ENCODE peak calls at places on chromosomes 5 and 9, in six cellular contexts. I, Q, O, B, T and C are unnamed samples.

GRCh38 chr9:34386656-34387055 is 10.0 kb upstream of the MYORG start:
- DNase-seq in I (no peak), Q (no peak), O (no peak), B (peak), T (no peak), C (no peak)

GRCh38 chr9:2722715-2723114 is 5.4 kb downstream of the KCNV2 start:
- DNase-seq in I (no peak), Q (no peak), O (no peak), B (no peak), T (no peak), C (no peak)

GRCh38 chr5:108356286-108356685 is 25.6 kb downstream of the FBXL17 start:
- DNase-seq in I (no peak), Q (no peak), O (no peak), B (no peak), T (no peak), C (no peak)

GRCh38 chr9:72443855-72444254 is 77.6 kb upstream of the TMC1 start:
- DNase-seq in I (no peak), Q (no peak), O (no peak), B (no peak), T (no peak), C (peak)

GRCh38 chr5:102762095-102762534 is 7.0 kb downstream of the PAM start:
- DNase-seq in I (no peak), Q (no peak), O (no peak), B (no peak), T (peak), C (no peak)

GRCh38 chr9:33350310-33350709 is 52.1 kb downstream of the AQP7 start:
- DNase-seq in I (no peak), Q (no peak), O (no peak), B (no peak), T (peak), C (no peak)

GRCh38 chr9:14258156-14258555 is 55.8 kb downstream of the NFIB start:
- DNase-seq in I (no peak), Q (no peak), O (no peak), B (no peak), T (no peak), C (no peak)

GRCh38 chr9:127926961-127927456 is 3.6 kb downstream of the PIP5KL1 start:
- DNase-seq in I (no peak), Q (no peak), O (no peak), B (no peak), T (no peak), C (peak)

GRCh38 chr5:150627731-150628545 is 12.5 kb upstream of the SYNPO start:
- DNase-seq in I (no peak), Q (no peak), O (no peak), B (no peak), T (no peak), C (no peak)

GRCh38 chr9:98998441-98999151 is 54.9 kb downstream of the COL15A1 start:
- DNase-seq in I (peak), Q (peak), O (peak), B (peak), T (peak), C (peak)

GRCh38 chr5:14029185-14029584 is 84.7 kb upstream of the DNAH5 start:
- DNase-seq in I (no peak), Q (no peak), O (no peak), B (no peak), T (no peak), C (no peak)

GRCh38 chr9:214488-215448 is at the start of gene DOCK8:
- DNase-seq in I (peak), Q (peak), O (peak), B (peak), T (peak), C (peak)

GRCh38 chr9:93097496-93098205 is 1.6 kb downstream of the CARD19 start:
- DNase-seq in I (no peak), Q (no peak), O (peak), B (peak), T (peak), C (no peak)

GRCh38 chr5:135832941-135833340 is 1.5 kb upstream of the SLC25A48 start:
- DNase-seq in I (no peak), Q (no peak), O (no peak), B (peak), T (no peak), C (no peak)

GRCh38 chr9:21381752-21382339 is 3.4 kb downstream of the IFNA2 start:
- DNase-seq in I (no peak), Q (no peak), O (no peak), B (no peak), T (no peak), C (no peak)

GRCh38 chr5:67094476-67095300 is 101.9 kb downstream of the CD180 start:
- DNase-seq in I (no peak), Q (no peak), O (no peak), B (no peak), T (peak), C (no peak)

GRCh38 chr5:141512390-141513020 is 23.6 kb downstream of the PCDHGC5 start:
- DNase-seq in I (peak), Q (peak), O (peak), B (peak), T (peak), C (peak)

GRCh38 chr9:90502134-90502533 is 140.5 kb downstream of the DIRAS2 start:
- DNase-seq in I (no peak), Q (no peak), O (no peak), B (no peak), T (no peak), C (no peak)

GRCh38 chr9:14618851-14619250 is 74.4 kb downstream of the ZDHHC21 start:
- DNase-seq in I (no peak), Q (no peak), O (no peak), B (no peak), T (no peak), C (no peak)

GRCh38 chr9:69421908-69422801 is 97.1 kb downstream of the ENTREP1 start:
- DNase-seq in I (peak), Q (peak), O (peak), B (peak), T (peak), C (peak)

GRCh38 chr9:134171316-134172197 is 7.2 kb upstream of the RNU6ATAC start:
- DNase-seq in I (no peak), Q (no peak), O (peak), B (no peak), T (no peak), C (no peak)
- TF ChIP-seq POLR2A in I (no peak), Q (no peak), O (no peak), B (no peak), T (no peak), C (no peak)

DNA sequence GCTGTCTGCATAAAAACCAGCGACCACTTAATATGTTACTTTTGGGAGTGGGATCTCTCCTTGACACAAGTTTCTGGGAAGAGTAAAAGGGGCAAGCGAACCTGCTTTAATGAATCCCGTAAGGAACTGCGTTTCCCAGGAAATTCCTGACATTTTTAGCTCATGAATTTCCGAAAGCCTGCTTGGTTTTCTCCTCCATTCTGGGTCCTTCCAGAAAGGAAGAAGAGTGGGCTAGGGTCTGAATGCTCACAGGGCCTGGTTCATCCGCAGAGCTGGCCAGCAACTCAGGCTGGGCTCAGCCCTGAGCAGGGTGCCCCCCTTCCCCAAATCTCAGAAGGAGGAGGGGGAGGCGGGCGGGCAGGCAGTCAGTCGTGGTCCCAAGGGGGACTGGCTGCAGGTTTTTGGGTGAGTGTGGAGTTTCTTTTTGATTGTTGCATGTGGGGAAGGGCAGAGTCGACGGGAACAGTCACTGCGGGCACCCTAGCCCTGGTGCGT is 1.2 kb upstream of the PURA start:
- DNase-seq in I (no peak), Q (no peak), O (no peak), B (no peak), T (no peak), C (no peak)
- TF ChIP-seq POLR2A in I (no peak), Q (no peak), O (no peak), B (no peak), T (no peak), C (no peak)

GRCh38 chr5:98774192-98775046 is 956 bp downstream of the RGMB start:
- DNase-seq in I (peak), Q (no peak), O (peak), B (peak), T (peak), C (peak)
- TF ChIP-seq POLR2A in I (no peak), Q (no peak), O (no peak), B (peak), T (peak), C (no peak)

GRCh38 chr5:103923616-103924168 is 361.1 kb upstream of the NUDT12 start:
- DNase-seq in I (no peak), Q (no peak), O (no peak), B (no peak), T (no peak), C (no peak)

GRCh38 chr5:103915081-103915480 is 352.5 kb upstream of the NUDT12 start:
- DNase-seq in I (no peak), Q (no peak), O (no peak), B (no peak), T (no peak), C (no peak)

GRCh38 chr5:103918668-103919367 is 356.2 kb upstream of the NUDT12 start:
- DNase-seq in I (no peak), Q (no peak), O (no peak), B (no peak), T (no peak), C (no peak)

DNA sequence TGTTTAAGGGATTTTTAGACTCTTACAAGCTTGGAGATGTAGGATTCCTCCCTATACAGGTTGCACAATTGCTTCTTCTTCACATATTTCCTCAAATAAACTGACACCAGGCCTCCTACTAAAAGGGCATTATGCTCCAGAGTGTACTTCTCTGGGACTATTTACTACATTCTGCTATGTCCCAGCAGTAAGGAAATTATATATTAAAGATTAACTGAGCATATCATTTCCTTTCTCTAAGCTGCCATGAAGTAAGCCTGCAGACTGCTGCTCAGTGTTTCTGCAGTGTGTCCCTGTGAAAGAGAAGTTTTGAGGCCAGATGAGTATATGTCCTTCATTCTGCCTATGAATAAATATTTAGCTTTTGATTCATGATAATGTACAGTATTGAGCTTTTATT is 356.9 kb upstream of the NUDT12 start:
- DNase-seq in I (no peak), Q (no peak), O (no peak), B (no peak), T (no peak), C (no peak)
- TF ChIP-seq POLR2A in I (no peak), Q (no peak), O (no peak), B (no peak), T (no peak), C (no peak)

GRCh38 chr5:172768098-172768572 is 2.9 kb downstream of the DUSP1 start:
- DNase-seq in I (no peak), Q (no peak), O (no peak), B (no peak), T (peak), C (no peak)
- TF ChIP-seq POLR2A in I (no peak), Q (no peak), O (no peak), B (no peak), T (no peak), C (no peak)